ENCODE peak calls at places on chromosomes 2 and 18, in ten cellular contexts. One of them, this sample, is unnamed.

GRCh38 chr2:25197336-25198208 is 29.2 kb upstream of the POMC start:
- DNase-seq in mucosa of descending colon: no peak
- DNase-seq in IMR-90: peak; percentile 28
- DNase-seq in tibial nerve: no peak
- DNase-seq in neuronal stem cell: no peak
- DNase-seq in colonic mucosa: no peak
- DNase-seq in vagina: no peak
- DNase-seq in pancreas: peak; percentile 22
- DNase-seq in upper lobe of right lung: peak; percentile 35
- DNase-seq in astrocyte: peak; percentile 47
- DNase-seq in this sample: no peak

GRCh38 chr2:12424820-12425219 is 291.9 kb upstream of the TRIB2 start:
- DNase-seq in mucosa of descending colon: no peak
- DNase-seq in IMR-90: peak; percentile 58
- DNase-seq in tibial nerve: no peak
- DNase-seq in neuronal stem cell: no peak
- DNase-seq in colonic mucosa: no peak
- DNase-seq in vagina: no peak
- DNase-seq in pancreas: no peak
- DNase-seq in upper lobe of right lung: no peak
- DNase-seq in astrocyte: no peak
- DNase-seq in this sample: no peak

GRCh38 chr18:58597649-58598048 is 31.2 kb downstream of the ALPK2 start:
- DNase-seq in mucosa of descending colon: no peak
- DNase-seq in IMR-90: no peak
- DNase-seq in tibial nerve: no peak
- DNase-seq in neuronal stem cell: no peak
- DNase-seq in colonic mucosa: no peak
- DNase-seq in vagina: no peak
- DNase-seq in pancreas: no peak
- DNase-seq in upper lobe of right lung: no peak
- DNase-seq in astrocyte: no peak
- DNase-seq in this sample: no peak

GRCh38 chr18:75036941-75037516 is 171.9 kb downstream of the PTGR3 start:
- DNase-seq in mucosa of descending colon: no peak
- DNase-seq in IMR-90: peak; percentile 86
- DNase-seq in tibial nerve: no peak
- DNase-seq in neuronal stem cell: no peak
- DNase-seq in colonic mucosa: no peak
- DNase-seq in vagina: no peak
- DNase-seq in pancreas: no peak
- DNase-seq in upper lobe of right lung: no peak
- DNase-seq in astrocyte: no peak
- DNase-seq in this sample: no peak

GRCh38 chr2:233121856-233122255 is 61.7 kb downstream of the INPP5D start:
- DNase-seq in mucosa of descending colon: no peak
- DNase-seq in IMR-90: no peak
- DNase-seq in tibial nerve: no peak
- DNase-seq in neuronal stem cell: no peak
- DNase-seq in colonic mucosa: no peak
- DNase-seq in vagina: no peak
- DNase-seq in pancreas: peak; percentile 9
- DNase-seq in upper lobe of right lung: peak; percentile 35
- DNase-seq in astrocyte: no peak
- DNase-seq in this sample: no peak

GRCh38 chr2:60070166-60070565 is 483.3 kb downstream of the BCL11A start:
- DNase-seq in mucosa of descending colon: no peak
- DNase-seq in IMR-90: no peak
- DNase-seq in tibial nerve: no peak
- DNase-seq in neuronal stem cell: no peak
- DNase-seq in colonic mucosa: no peak
- DNase-seq in vagina: no peak
- DNase-seq in pancreas: no peak
- DNase-seq in upper lobe of right lung: no peak
- DNase-seq in astrocyte: no peak
- DNase-seq in this sample: no peak

GRCh38 chr2:210387074-210387473 is 72.1 kb upstream of the MYL1 start:
- DNase-seq in mucosa of descending colon: no peak
- DNase-seq in IMR-90: no peak
- DNase-seq in tibial nerve: no peak
- DNase-seq in neuronal stem cell: no peak
- DNase-seq in colonic mucosa: no peak
- DNase-seq in vagina: no peak
- DNase-seq in pancreas: no peak
- DNase-seq in upper lobe of right lung: no peak
- DNase-seq in astrocyte: no peak
- DNase-seq in this sample: no peak

GRCh38 chr2:238848941-238849853 is 1.3 kb downstream of the TWIST2 start:
- DNase-seq in mucosa of descending colon: no peak
- DNase-seq in IMR-90: no peak
- DNase-seq in tibial nerve: no peak
- DNase-seq in neuronal stem cell: no peak
- DNase-seq in colonic mucosa: no peak
- DNase-seq in vagina: no peak
- DNase-seq in pancreas: no peak
- DNase-seq in upper lobe of right lung: no peak
- DNase-seq in astrocyte: peak; percentile 44
- DNase-seq in this sample: no peak

GRCh38 chr2:100621371-100621910 is 58.6 kb downstream of the PDCL3 start:
- DNase-seq in mucosa of descending colon: no peak
- DNase-seq in IMR-90: no peak
- DNase-seq in tibial nerve: no peak
- DNase-seq in neuronal stem cell: no peak
- DNase-seq in colonic mucosa: no peak
- DNase-seq in vagina: peak; percentile 77
- DNase-seq in pancreas: no peak
- DNase-seq in upper lobe of right lung: no peak
- DNase-seq in astrocyte: no peak
- DNase-seq in this sample: no peak

GRCh38 chr2:152284398-152284797 is 50.6 kb upstream of the FMNL2 start:
- DNase-seq in mucosa of descending colon: no peak
- DNase-seq in IMR-90: no peak
- DNase-seq in tibial nerve: no peak
- DNase-seq in neuronal stem cell: no peak
- DNase-seq in colonic mucosa: no peak
- DNase-seq in vagina: no peak
- DNase-seq in pancreas: no peak
- DNase-seq in upper lobe of right lung: no peak
- DNase-seq in astrocyte: peak; percentile 28
- DNase-seq in this sample: no peak

GRCh38 chr2:179524940-179525339 is 260.3 kb upstream of the SESTD1 start:
- DNase-seq in mucosa of descending colon: no peak
- DNase-seq in IMR-90: peak; percentile 22
- DNase-seq in tibial nerve: no peak
- DNase-seq in neuronal stem cell: no peak
- DNase-seq in colonic mucosa: no peak
- DNase-seq in vagina: no peak
- DNase-seq in pancreas: no peak
- DNase-seq in upper lobe of right lung: no peak
- DNase-seq in astrocyte: peak; percentile 2
- DNase-seq in this sample: no peak

GRCh38 chr2:30577151-30577550 is 130.1 kb downstream of the LCLAT1 start:
- DNase-seq in mucosa of descending colon: no peak
- DNase-seq in IMR-90: no peak
- DNase-seq in tibial nerve: no peak
- DNase-seq in neuronal stem cell: no peak
- DNase-seq in colonic mucosa: no peak
- DNase-seq in vagina: no peak
- DNase-seq in pancreas: no peak
- DNase-seq in upper lobe of right lung: no peak
- DNase-seq in astrocyte: no peak
- DNase-seq in this sample: no peak

GRCh38 chr18:26429535-26429934 is 118.8 kb downstream of the KCTD1 start:
- DNase-seq in mucosa of descending colon: no peak
- DNase-seq in IMR-90: peak; percentile 88
- DNase-seq in tibial nerve: peak; percentile 24
- DNase-seq in neuronal stem cell: no peak
- DNase-seq in colonic mucosa: no peak
- DNase-seq in vagina: no peak
- DNase-seq in pancreas: no peak
- DNase-seq in upper lobe of right lung: no peak
- DNase-seq in astrocyte: peak; percentile 80
- DNase-seq in this sample: no peak

GRCh38 chr18:46424898-46425297 is 232.1 kb downstream of the LOXHD1 start:
- DNase-seq in mucosa of descending colon: no peak
- DNase-seq in IMR-90: no peak
- DNase-seq in tibial nerve: no peak
- DNase-seq in neuronal stem cell: peak; percentile 35
- DNase-seq in colonic mucosa: no peak
- DNase-seq in vagina: peak; percentile 85
- DNase-seq in pancreas: no peak
- DNase-seq in upper lobe of right lung: no peak
- DNase-seq in astrocyte: no peak
- DNase-seq in this sample: no peak

GRCh38 chr2:135899567-135899966 is 23.3 kb upstream of the MCM6 start:
- DNase-seq in mucosa of descending colon: no peak
- DNase-seq in IMR-90: no peak
- DNase-seq in tibial nerve: no peak
- DNase-seq in neuronal stem cell: no peak
- DNase-seq in colonic mucosa: no peak
- DNase-seq in vagina: no peak
- DNase-seq in pancreas: no peak
- DNase-seq in upper lobe of right lung: no peak
- DNase-seq in astrocyte: no peak
- DNase-seq in this sample: no peak

GRCh38 chr18:64678048-64678447 is 529.2 kb upstream of the LINC00305 start:
- DNase-seq in mucosa of descending colon: no peak
- DNase-seq in IMR-90: no peak
- DNase-seq in tibial nerve: no peak
- DNase-seq in neuronal stem cell: no peak
- DNase-seq in colonic mucosa: no peak
- DNase-seq in vagina: no peak
- DNase-seq in pancreas: no peak
- DNase-seq in upper lobe of right lung: no peak
- DNase-seq in astrocyte: no peak
- DNase-seq in this sample: no peak
- H3K4me3 ChIP-seq in mucosa of descending colon: no peak overlapping the region
- H3K4me3 ChIP-seq in IMR-90: no peak overlapping the region
- H3K4me3 ChIP-seq in tibial nerve: no peak overlapping the region
- H3K4me3 ChIP-seq in neuronal stem cell: no peak overlapping the region
- H3K4me3 ChIP-seq in colonic mucosa: no peak overlapping the region
- H3K4me3 ChIP-seq in vagina: no peak overlapping the region
- H3K4me3 ChIP-seq in pancreas: no peak overlapping the region
- H3K4me3 ChIP-seq in upper lobe of right lung: no peak overlapping the region
- H3K4me3 ChIP-seq in astrocyte: no peak overlapping the region
- H3K4me3 ChIP-seq in this sample: no peak overlapping the region

GRCh38 chr2:55022486-55022885 is 27.8 kb downstream of the RTN4 start:
- DNase-seq in mucosa of descending colon: no peak
- DNase-seq in IMR-90: no peak
- DNase-seq in tibial nerve: no peak
- DNase-seq in neuronal stem cell: no peak
- DNase-seq in colonic mucosa: no peak
- DNase-seq in vagina: no peak
- DNase-seq in pancreas: no peak
- DNase-seq in upper lobe of right lung: no peak
- DNase-seq in astrocyte: no peak
- DNase-seq in this sample: no peak
- H3K4me1 ChIP-seq in mucosa of descending colon: no peaks in the 10 kb centered on the region
- H3K4me1 ChIP-seq in IMR-90: peaks cover 29% of the 10 kb centered on the region
- H3K4me1 ChIP-seq in tibial nerve: no peaks in the 10 kb centered on the region
- H3K4me1 ChIP-seq in neuronal stem cell: no peaks in the 10 kb centered on the region
- H3K4me1 ChIP-seq in colonic mucosa: no peaks in the 10 kb centered on the region
- H3K4me1 ChIP-seq in vagina: peaks cover 68% of the 10 kb centered on the region
- H3K4me1 ChIP-seq in pancreas: peaks cover 9% of the 10 kb centered on the region
- H3K4me1 ChIP-seq in upper lobe of right lung: peaks cover 23% of the 10 kb centered on the region
- H3K4me1 ChIP-seq in astrocyte: peaks cover 5% of the 10 kb centered on the region
- H3K4me1 ChIP-seq in this sample: no peaks in the 10 kb centered on the region

DNA sequence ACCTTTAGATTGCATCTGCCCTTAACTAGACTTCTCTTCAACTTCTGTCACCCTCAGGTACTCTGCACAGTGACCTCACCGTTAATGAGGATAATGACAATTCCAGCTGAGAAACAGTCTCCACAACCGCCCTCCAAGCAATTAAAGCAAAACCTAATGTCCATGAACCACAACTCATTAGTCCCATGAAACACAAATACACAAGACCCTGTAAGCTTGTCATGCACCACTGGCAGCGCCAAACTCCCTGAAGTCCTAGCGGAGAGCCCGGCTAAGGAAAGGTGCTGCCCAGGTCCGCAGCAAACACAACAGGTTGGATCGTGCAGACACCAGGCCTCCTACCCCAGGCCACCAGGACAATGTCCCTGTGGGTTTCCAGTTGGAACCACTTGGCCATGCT is 7.4 kb downstream of the SMAD7 start:
- DNase-seq in mucosa of descending colon: no peak
- DNase-seq in IMR-90: no peak
- DNase-seq in tibial nerve: no peak
- DNase-seq in neuronal stem cell: no peak
- DNase-seq in colonic mucosa: no peak
- DNase-seq in vagina: no peak
- DNase-seq in pancreas: peak; percentile 22
- DNase-seq in upper lobe of right lung: peak; percentile 39
- DNase-seq in astrocyte: no peak
- DNase-seq in this sample: no peak
- H3K4me3 ChIP-seq in mucosa of descending colon: no peak overlapping the region
- H3K4me3 ChIP-seq in IMR-90: no peak overlapping the region
- H3K4me3 ChIP-seq in tibial nerve: no peak overlapping the region
- H3K4me3 ChIP-seq in neuronal stem cell: no peak overlapping the region
- H3K4me3 ChIP-seq in colonic mucosa: no peak overlapping the region
- H3K4me3 ChIP-seq in vagina: peak overlapping the region; percentile 1
- H3K4me3 ChIP-seq in pancreas: no peak overlapping the region
- H3K4me3 ChIP-seq in upper lobe of right lung: peak overlapping the region; percentile 83
- H3K4me3 ChIP-seq in astrocyte: peak overlapping the region; percentile 43
- H3K4me3 ChIP-seq in this sample: no peak overlapping the region

GRCh38 chr2:174605687-174606086 is 8.1 kb upstream of the WIPF1 start:
- DNase-seq in mucosa of descending colon: no peak
- DNase-seq in IMR-90: peak; percentile 59
- DNase-seq in tibial nerve: no peak
- DNase-seq in neuronal stem cell: no peak
- DNase-seq in colonic mucosa: no peak
- DNase-seq in vagina: no peak
- DNase-seq in pancreas: no peak
- DNase-seq in upper lobe of right lung: no peak
- DNase-seq in astrocyte: peak; percentile 38
- DNase-seq in this sample: no peak
- H3K4me1 ChIP-seq in mucosa of descending colon: no peaks in the 10 kb centered on the region
- H3K4me1 ChIP-seq in IMR-90: peaks cover 2% of the 10 kb centered on the region
- H3K4me1 ChIP-seq in tibial nerve: peaks cover 3% of the 10 kb centered on the region
- H3K4me1 ChIP-seq in neuronal stem cell: peaks cover 3% of the 10 kb centered on the region
- H3K4me1 ChIP-seq in colonic mucosa: no peaks in the 10 kb centered on the region
- H3K4me1 ChIP-seq in vagina: peaks cover 59% of the 10 kb centered on the region
- H3K4me1 ChIP-seq in pancreas: no peaks in the 10 kb centered on the region
- H3K4me1 ChIP-seq in upper lobe of right lung: peaks cover 4% of the 10 kb centered on the region
- H3K4me1 ChIP-seq in astrocyte: peaks cover 20% of the 10 kb centered on the region
- H3K4me1 ChIP-seq in this sample: peaks cover 14% of the 10 kb centered on the region

GRCh38 chr2:168545439-168546082 is 89.5 kb downstream of the CERS6 start:
- DNase-seq in mucosa of descending colon: no peak
- DNase-seq in IMR-90: peak; percentile 88
- DNase-seq in tibial nerve: no peak
- DNase-seq in neuronal stem cell: peak; percentile 12
- DNase-seq in colonic mucosa: peak; percentile 40
- DNase-seq in vagina: no peak
- DNase-seq in pancreas: no peak
- DNase-seq in upper lobe of right lung: no peak
- DNase-seq in astrocyte: peak; percentile 96
- DNase-seq in this sample: no peak
- H3K4me3 ChIP-seq in mucosa of descending colon: no peak overlapping the region
- H3K4me3 ChIP-seq in IMR-90: no peak overlapping the region
- H3K4me3 ChIP-seq in tibial nerve: no peak overlapping the region
- H3K4me3 ChIP-seq in neuronal stem cell: no peak overlapping the region
- H3K4me3 ChIP-seq in colonic mucosa: no peak overlapping the region
- H3K4me3 ChIP-seq in vagina: no peak overlapping the region
- H3K4me3 ChIP-seq in pancreas: no peak overlapping the region
- H3K4me3 ChIP-seq in upper lobe of right lung: no peak overlapping the region
- H3K4me3 ChIP-seq in astrocyte: peak overlapping the region; percentile 15
- H3K4me3 ChIP-seq in this sample: no peak overlapping the region